ENCODE peak calls at places on chromosomes 13 and 19, in five cellular contexts. Y is hepatocyte, A is WERI-Rb-1, W is AG04450, B is Caco-2. I is an unnamed sample.

GRCh38 chr19:7637374-7638256 is 705 bp downstream of the STXBP2 start:
- DNase-seq in Y (peak; percentile 76), A (no peak), W (no peak), B (peak; percentile 34), I (no peak)

GRCh38 chr19:33186431-33186830 is 7.7 kb upstream of the LRP3 start:
- DNase-seq in Y (no peak), A (no peak), W (no peak), B (no peak), I (no peak)

GRCh38 chr13:113916330-113916815 is 52.5 kb upstream of the GAS6 start:
- DNase-seq in Y (no peak), A (peak; percentile 3), W (no peak), B (no peak), I (no peak)

GRCh38 chr13:46745062-46745461 is 51.9 kb downstream of the ESD start:
- DNase-seq in Y (no peak), A (no peak), W (no peak), B (no peak), I (no peak)

GRCh38 chr13:63208811-63209210 is 1793.2 kb upstream of the PCDH20 start:
- DNase-seq in Y (no peak), A (no peak), W (no peak), B (no peak), I (no peak)

GRCh38 chr19:588093-588742 is 1.5 kb upstream of the HCN2 start:
- DNase-seq in Y (peak; percentile 82), A (peak; percentile 88), W (no peak), B (peak; percentile 38), I (no peak)

GRCh38 chr19:45499196-45500180 is 1.2 kb downstream of the PPM1N start:
- DNase-seq in Y (peak; percentile 64), A (peak; percentile 80), W (no peak), B (peak; percentile 75), I (no peak)

GRCh38 chr19:6393982-6394412 is 1.0 kb upstream of the GTF2F1 start:
- DNase-seq in Y (no peak), A (no peak), W (no peak), B (no peak), I (no peak)

GRCh38 chr19:19575411-19575810 is 37.3 kb downstream of the CILP2 start:
- DNase-seq in Y (no peak), A (no peak), W (no peak), B (no peak), I (no peak)

GRCh38 chr13:52738719-52739467 is 727 bp downstream of the CNMD start:
- DNase-seq in Y (peak; percentile 47), A (no peak), W (no peak), B (no peak), I (no peak)

GRCh38 chr19:35455616-35456201 is 7.7 kb downstream of the FFAR2 start:
- DNase-seq in Y (no peak), A (no peak), W (no peak), B (no peak), I (no peak)

GRCh38 chr19:590396-590745 is 690 bp downstream of the HCN2 start:
- DNase-seq in Y (peak; percentile 56), A (no peak), W (no peak), B (peak; percentile 35), I (no peak)

GRCh38 chr19:41232686-41233085 is 13.7 kb downstream of the AXL start:
- DNase-seq in Y (no peak), A (no peak), W (no peak), B (no peak), I (no peak)

GRCh38 chr13:29196409-29197074 is 376.4 kb downstream of the MTUS2 start:
- DNase-seq in Y (no peak), A (no peak), W (no peak), B (no peak), I (no peak)

GRCh38 chr19:4295972-4296771 is 6.0 kb downstream of the TMIGD2 start:
- DNase-seq in Y (no peak), A (no peak), W (no peak), B (no peak), I (no peak)

DNA sequence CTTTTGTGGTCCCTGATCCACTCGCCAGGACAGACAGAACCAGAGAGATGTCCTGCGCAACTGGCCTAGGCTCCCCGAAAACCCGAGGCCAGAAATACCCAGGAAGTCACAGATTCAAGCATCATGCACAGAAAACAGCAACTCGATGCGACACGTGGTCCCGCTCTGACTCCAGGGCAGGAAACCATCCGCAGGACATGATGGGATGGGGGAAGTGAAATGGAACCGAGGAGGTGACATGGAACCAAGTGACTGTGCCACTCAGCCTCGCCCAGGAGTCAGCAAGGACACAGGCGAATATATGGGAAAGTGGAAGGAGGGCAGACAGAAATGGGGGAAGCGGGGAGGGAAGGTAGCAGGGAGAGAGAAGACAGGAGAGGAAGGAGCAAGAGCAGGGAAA is 1.1 kb downstream of the ZSCAN18 start:
- DNase-seq in Y (no peak), A (no peak), W (no peak), B (no peak), I (no peak)
- H3K4me3 ChIP-seq in Y (no peak overlapping the region), A (no peak overlapping the region), W (no peak overlapping the region), B (no peak overlapping the region), I (peak overlapping the region; percentile 88)

GRCh38 chr19:49916839-49917733 is 11.9 kb upstream of the ATF5 start:
- DNase-seq in Y (no peak), A (no peak), W (no peak), B (peak; percentile 41), I (no peak)
- TF ChIP-seq CTCF in Y (no peak), A (peak; percentile 30), W (no peak), B (no peak), I (no peak)

DNA sequence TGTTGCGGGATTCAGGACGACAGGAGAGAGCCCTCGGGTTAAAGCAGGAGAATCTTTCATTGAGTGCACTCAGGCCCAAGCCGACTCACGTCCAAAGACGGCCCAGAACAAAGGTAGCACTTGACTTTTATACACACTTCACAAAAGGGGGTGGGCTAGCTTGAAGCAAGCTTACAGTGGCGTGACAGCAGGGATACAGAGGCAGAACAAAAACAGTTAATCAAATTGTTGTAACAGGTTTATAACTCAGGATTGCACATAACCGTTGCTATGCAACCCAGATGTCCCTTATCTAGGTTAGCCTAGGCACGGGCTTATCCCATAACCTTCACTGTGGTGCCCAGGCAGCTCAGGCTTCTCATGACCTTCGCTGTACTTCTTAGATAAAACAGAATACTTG is 2.0 kb downstream of the MED25 start:
- DNase-seq in Y (peak; percentile 79), A (peak; percentile 29), W (no peak), B (no peak), I (no peak)
- H3K4me3 ChIP-seq in Y (no peak overlapping the region), A (peak overlapping the region; percentile 3), W (no peak overlapping the region), B (no peak overlapping the region), I (no peak overlapping the region)

GRCh38 chr13:88000239-88000638 is 329.1 kb downstream of the SLITRK5 start:
- DNase-seq in Y (no peak), A (no peak), W (no peak), B (no peak), I (no peak)

GRCh38 chr13:87999141-87999765 is 328.1 kb downstream of the SLITRK5 start:
- DNase-seq in Y (no peak), A (no peak), W (peak; percentile 11), B (no peak), I (no peak)

GRCh38 chr13:88000787-88001186 is 329.6 kb downstream of the SLITRK5 start:
- DNase-seq in Y (no peak), A (no peak), W (no peak), B (no peak), I (no peak)

GRCh38 chr13:87998081-87998480 is 326.9 kb downstream of the SLITRK5 start:
- DNase-seq in Y (no peak), A (no peak), W (no peak), B (no peak), I (no peak)

GRCh38 chr13:87999791-88000190 is 328.6 kb downstream of the SLITRK5 start:
- DNase-seq in Y (no peak), A (no peak), W (no peak), B (no peak), I (no peak)
- TF ChIP-seq CTCF in Y (no peak), A (peak; percentile 33), W (peak; percentile 23), B (no peak), I (peak; percentile 35)

GRCh38 chr13:42272115-42272756 is at the start of gene AKAP11:
- DNase-seq in Y (peak; percentile 73), A (peak; percentile 29), W (no peak), B (peak; percentile 70), I (no peak)

GRCh38 chr13:42272776-42273175 is 824 bp downstream of the AKAP11 start:
- DNase-seq in Y (no peak), A (no peak), W (no peak), B (no peak), I (no peak)

GRCh38 chr13:42271337-42272114 is 426 bp upstream of the AKAP11 start:
- DNase-seq in Y (peak; percentile 96), A (peak; percentile 92), W (peak; percentile 98), B (peak; percentile 97), I (peak; percentile 89)

GRCh38 chr13:42270857-42271215 is 1.1 kb upstream of the AKAP11 start:
- DNase-seq in Y (no peak), A (no peak), W (no peak), B (no peak), I (no peak)

GRCh38 chr13:42270160-42270856 is 1.6 kb upstream of the AKAP11 start:
- DNase-seq in Y (no peak), A (no peak), W (no peak), B (no peak), I (no peak)
- H3K4me3 ChIP-seq in Y (no peak overlapping the region), A (no peak overlapping the region), W (no peak overlapping the region), B (no peak overlapping the region), I (no peak overlapping the region)

GRCh38 chr13:92530364-92530763 is 696.2 kb upstream of the GPC6 start:
- DNase-seq in Y (peak; percentile 17), A (no peak), W (no peak), B (peak; percentile 9), I (no peak)
- TF ChIP-seq CTCF in Y (peak; percentile 34), A (no peak), W (peak; percentile 32), B (peak; percentile 31), I (peak; percentile 35)